ENCODE peak calls at places on chromosome 15, in four cellular contexts. Z, G, D and F are unnamed samples.

GRCh38 chr15:83559310-83559966 is 94.5 kb upstream of the ADAMTSL3 start:
- DNase-seq in G (no peak), Z (peak; percentile 50), D (no peak), F (peak; percentile 88)

GRCh38 chr15:67820992-67821783 is 4.1 kb upstream of the SKOR1 start:
- DNase-seq in D (no peak), Z (no peak), G (no peak), F (no peak)

GRCh38 chr15:100725121-100726069 is 123.0 kb downstream of the ASB7 start:
- DNase-seq in D (no peak), Z (no peak), G (no peak), F (no peak)

GRCh38 chr15:38048001-38048455 is 113.6 kb downstream of the TMCO5A start:
- DNase-seq in D (no peak), G (no peak), Z (no peak), F (no peak)

GRCh38 chr15:35293353-35294130 is 208.4 kb upstream of the NANOGP8 start:
- DNase-seq in Z (no peak), D (no peak), G (no peak), F (peak; percentile 7)

GRCh38 chr15:59087731-59088130 is 17.2 kb upstream of the CCNB2 start:
- DNase-seq in Z (no peak), G (no peak), D (no peak), F (no peak)

GRCh38 chr15:79179108-79179561 is 88.6 kb upstream of the RASGRF1 start:
- DNase-seq in G (no peak), Z (no peak), D (no peak), F (no peak)

GRCh38 chr15:20351448-20351961 is 190.1 kb downstream of the GOLGA6L6 start:
- DNase-seq in Z (no peak), D (peak; percentile 47), G (no peak), F (no peak)

GRCh38 chr15:66802087-66803001 is 100.3 kb downstream of the SMAD6 start:
- DNase-seq in Z (no peak), G (no peak), D (no peak), F (peak; percentile 8)

GRCh38 chr15:59993041-59993750 is 10.9 kb upstream of the FOXB1 start:
- DNase-seq in D (no peak), Z (no peak), G (no peak), F (no peak)

GRCh38 chr15:78949461-78949860 is 4.6 kb upstream of the CTSH start:
- DNase-seq in D (no peak), G (no peak), Z (no peak), F (no peak)

GRCh38 chr15:68791431-68792283 is 29.0 kb downstream of the ANP32A start:
- DNase-seq in D (peak; percentile 79), Z (no peak), G (no peak), F (no peak)

GRCh38 chr15:92733934-92734521 is 78.5 kb upstream of the FAM174B start:
- DNase-seq in D (no peak), G (no peak), Z (no peak), F (peak; percentile 63)

GRCh38 chr15:74326759-74327158 is 40.7 kb downstream of the CYP11A1 start:
- DNase-seq in D (no peak), G (no peak), Z (peak; percentile 22), F (no peak)

GRCh38 chr15:75151214-75152128 is 50.2 kb upstream of the C15orf39 start:
- DNase-seq in D (no peak), G (no peak), Z (peak; percentile 77), F (no peak)

GRCh38 chr15:48695835-48696573 is 50.5 kb upstream of the FBN1 start:
- DNase-seq in G (no peak), D (no peak), Z (no peak), F (no peak)

GRCh38 chr15:59294961-59295741 is 77.5 kb downstream of the MYO1E start:
- DNase-seq in D (no peak), Z (no peak), G (peak; percentile 56), F (no peak)

GRCh38 chr15:51089699-51090098 is 5.0 kb downstream of the TNFAIP8L3 start:
- DNase-seq in D (no peak), Z (no peak), G (no peak), F (no peak)

GRCh38 chr15:57921371-57921770 is 144.1 kb downstream of the ALDH1A2 start:
- DNase-seq in Z (no peak), D (no peak), G (no peak), F (no peak)

GRCh38 chr15:78104566-78105500 is 12.5 kb downstream of the SH2D7 start:
- DNase-seq in G (no peak), Z (no peak), D (peak; percentile 49), F (no peak)

GRCh38 chr15:61169904-61170695 is 59.0 kb downstream of the RORA start:
- DNase-seq in Z (peak; percentile 80), G (no peak), D (no peak), F (no peak)

GRCh38 chr15:66567897-66568296 is 2.1 kb upstream of the LCTL start:
- DNase-seq in Z (no peak), G (no peak), D (no peak), F (no peak)

GRCh38 chr15:68341851-68342336 is 64.3 kb downstream of the FEM1B start:
- DNase-seq in D (no peak), G (peak; percentile 41), Z (no peak), F (no peak)

GRCh38 chr15:92930061-92930460 is 29.9 kb downstream of the CHD2 start:
- DNase-seq in Z (peak; percentile 23), D (no peak), G (no peak), F (no peak)

GRCh38 chr15:92979011-92979701 is 79.0 kb downstream of the CHD2 start:
- DNase-seq in D (no peak), Z (no peak), G (no peak), F (no peak)

GRCh38 chr15:60044636-60045273 is 40.6 kb downstream of the FOXB1 start:
- DNase-seq in D (no peak), G (no peak), Z (no peak), F (no peak)

GRCh38 chr15:90681480-90681879 is 35.7 kb upstream of the BLM start:
- DNase-seq in G (no peak), Z (no peak), D (no peak), F (no peak)

GRCh38 chr15:56371495-56372147 is 6.4 kb downstream of the TEX9 start:
- DNase-seq in G (no peak), Z (no peak), D (no peak), F (no peak)

GRCh38 chr15:67746450-67746849 is 78.9 kb upstream of the SKOR1 start:
- DNase-seq in Z (no peak), D (no peak), G (no peak), F (no peak)

GRCh38 chr15:52980446-52980845 is 190.3 kb upstream of the ONECUT1 start:
- DNase-seq in D (no peak), G (no peak), Z (no peak), F (no peak)
- H3K9me3 ChIP-seq in D (no peaks in the 10 kb centered on the region), G (no peaks in the 10 kb centered on the region), Z (no peaks in the 10 kb centered on the region), F (no peaks in the 10 kb centered on the region)

DNA sequence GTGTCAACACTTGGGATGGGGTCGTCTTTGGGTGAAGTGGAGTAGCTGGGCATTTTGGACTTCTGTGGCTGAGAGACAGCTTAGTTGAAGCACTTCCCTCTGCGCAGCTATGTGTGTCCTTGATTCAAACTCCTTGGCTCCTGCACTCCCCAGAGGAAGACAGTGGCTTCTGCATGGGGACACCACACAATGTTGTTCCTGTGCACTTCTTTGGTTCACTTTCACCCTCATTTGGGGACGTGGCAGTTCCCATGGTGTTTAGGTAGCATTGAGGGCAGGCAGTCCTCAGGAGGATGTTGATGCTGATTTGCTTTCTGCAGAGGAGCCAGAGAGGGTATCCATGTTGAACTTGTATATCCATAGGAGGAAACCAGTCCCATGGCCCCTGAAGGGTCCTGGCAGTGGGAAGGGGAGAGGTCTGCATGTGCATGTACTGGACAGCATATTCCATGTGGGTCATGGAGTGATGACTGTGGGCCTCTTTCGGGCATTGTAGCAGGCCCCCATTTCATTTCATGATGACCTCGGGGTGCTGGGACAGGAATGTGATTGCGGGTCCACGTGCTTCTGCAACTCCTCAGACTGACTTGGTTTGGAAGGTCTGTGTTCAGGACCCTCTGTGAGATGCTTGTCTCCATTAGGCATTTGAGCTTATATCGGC is 135.4 kb downstream of the SNRPN start:
- DNase-seq in D (no peak), G (no peak), Z (no peak), F (no peak)
- H3K9me3 ChIP-seq in D (peaks cover 43% of the 10 kb centered on the region), G (no peaks in the 10 kb centered on the region), Z (no peaks in the 10 kb centered on the region), F (no peaks in the 10 kb centered on the region)

GRCh38 chr15:46394463-46394862 is 759.6 kb downstream of the SQOR start:
- DNase-seq in G (no peak), D (no peak), Z (no peak), F (no peak)
- H3K9me3 ChIP-seq in G (no peaks in the 10 kb centered on the region), D (no peaks in the 10 kb centered on the region), Z (peaks cover 2% of the 10 kb centered on the region), F (no peaks in the 10 kb centered on the region)

DNA sequence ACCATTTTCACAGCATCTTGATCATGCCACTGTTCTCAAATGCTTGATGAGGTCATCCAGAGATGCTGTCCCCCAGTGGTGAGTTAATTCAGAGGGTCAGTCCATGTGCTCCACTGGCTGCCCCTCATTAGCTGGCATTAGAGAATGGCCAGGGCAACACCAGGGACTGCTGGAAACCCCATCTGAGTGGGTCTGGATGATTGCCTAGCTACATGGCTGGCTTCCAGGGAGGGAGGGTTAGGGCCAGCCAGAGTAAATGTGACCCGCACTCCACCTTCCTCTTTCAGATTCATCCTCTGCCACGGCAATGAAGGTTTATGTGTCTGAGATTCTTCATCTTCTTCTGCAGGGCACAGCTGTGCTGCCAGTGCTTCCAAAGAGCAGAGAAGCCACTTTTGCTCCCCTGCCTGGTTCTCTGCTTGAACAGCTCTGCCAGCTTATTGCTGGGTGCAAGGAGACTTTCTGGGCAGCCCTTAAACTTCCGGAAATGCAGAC is 391.9 kb downstream of the OCA2 start:
- DNase-seq in Z (no peak), G (no peak), D (no peak), F (no peak)
- H3K9me3 ChIP-seq in Z (peaks cover 13% of the 10 kb centered on the region), G (no peaks in the 10 kb centered on the region), D (no peaks in the 10 kb centered on the region), F (no peaks in the 10 kb centered on the region)

GRCh38 chr15:36643551-36643950 is 64.1 kb downstream of the CDIN1 start:
- DNase-seq in G (no peak), Z (no peak), D (no peak), F (no peak)
- H3K9me3 ChIP-seq in G (no peaks in the 10 kb centered on the region), Z (no peaks in the 10 kb centered on the region), D (no peaks in the 10 kb centered on the region), F (no peaks in the 10 kb centered on the region)

GRCh38 chr15:89450076-89451006 is 46.0 kb downstream of the RHCG start:
- DNase-seq in D (no peak), Z (no peak), G (no peak), F (no peak)
- H3K9me3 ChIP-seq in D (no peaks in the 10 kb centered on the region), Z (no peaks in the 10 kb centered on the region), G (no peaks in the 10 kb centered on the region), F (no peaks in the 10 kb centered on the region)